ENCODE peak calls at places on chromosomes 6 and 20, in eight cellular contexts. One of them, this sample, is unnamed.

GRCh38 chr6:29723666-29724588 is 693 bp downstream of the HLA-F start:
- DNase-seq in IMR-90: no peak
- DNase-seq in GM12878: no peak
- DNase-seq in neural progenitor cell: peak
- DNase-seq in mesenchymal stem cell: no peak
- DNase-seq in PC-3: no peak
- DNase-seq in neuronal stem cell: no peak
- DNase-seq in GM23338: peak
- DNase-seq in this sample: peak

GRCh38 chr20:36421641-36422040 is 115.5 kb downstream of the DLGAP4 start:
- DNase-seq in GM23338: no peak
- DNase-seq in IMR-90: no peak
- DNase-seq in neural progenitor cell: no peak
- DNase-seq in PC-3: no peak
- DNase-seq in neuronal stem cell: no peak
- DNase-seq in mesenchymal stem cell: no peak
- DNase-seq in GM12878: no peak
- DNase-seq in this sample: no peak

GRCh38 chr6:41780623-41781301 is at the start of gene PRICKLE4:
- DNase-seq in PC-3: peak
- DNase-seq in mesenchymal stem cell: peak
- DNase-seq in IMR-90: no peak
- DNase-seq in neuronal stem cell: peak
- DNase-seq in GM12878: no peak
- DNase-seq in GM23338: peak
- DNase-seq in neural progenitor cell: peak
- DNase-seq in this sample: peak

GRCh38 chr6:71250050-71250689 is 38.4 kb upstream of the OGFRL1 start:
- DNase-seq in neural progenitor cell: no peak
- DNase-seq in mesenchymal stem cell: peak
- DNase-seq in IMR-90: peak
- DNase-seq in GM23338: peak
- DNase-seq in neuronal stem cell: no peak
- DNase-seq in PC-3: peak
- DNase-seq in GM12878: no peak
- DNase-seq in this sample: peak

GRCh38 chr6:73585566-73586415 is 65.0 kb upstream of the EEF1A1 start:
- DNase-seq in neuronal stem cell: no peak
- DNase-seq in mesenchymal stem cell: peak
- DNase-seq in PC-3: peak
- DNase-seq in GM12878: peak
- DNase-seq in GM23338: peak
- DNase-seq in IMR-90: peak
- DNase-seq in neural progenitor cell: no peak
- DNase-seq in this sample: peak

GRCh38 chr6:40583694-40584093 is 3.5 kb downstream of the LRFN2 start:
- DNase-seq in IMR-90: no peak
- DNase-seq in mesenchymal stem cell: no peak
- DNase-seq in neuronal stem cell: no peak
- DNase-seq in neural progenitor cell: no peak
- DNase-seq in GM12878: no peak
- DNase-seq in GM23338: no peak
- DNase-seq in PC-3: no peak
- DNase-seq in this sample: no peak

GRCh38 chr20:44083220-44083933 is 103.6 kb downstream of the JPH2 start:
- DNase-seq in neural progenitor cell: no peak
- DNase-seq in GM12878: no peak
- DNase-seq in neuronal stem cell: no peak
- DNase-seq in PC-3: peak
- DNase-seq in IMR-90: peak
- DNase-seq in mesenchymal stem cell: no peak
- DNase-seq in GM23338: no peak
- DNase-seq in this sample: no peak

GRCh38 chr6:82248233-82248735 is 740 bp upstream of the IBTK start:
- DNase-seq in GM12878: no peak
- DNase-seq in GM23338: peak
- DNase-seq in IMR-90: peak
- DNase-seq in mesenchymal stem cell: peak
- DNase-seq in neuronal stem cell: no peak
- DNase-seq in PC-3: peak
- DNase-seq in neural progenitor cell: peak
- DNase-seq in this sample: peak

GRCh38 chr20:44219287-44219686 is 8.7 kb upstream of the OSER1 start:
- DNase-seq in neural progenitor cell: no peak
- DNase-seq in PC-3: no peak
- DNase-seq in IMR-90: no peak
- DNase-seq in neuronal stem cell: no peak
- DNase-seq in GM23338: no peak
- DNase-seq in GM12878: no peak
- DNase-seq in mesenchymal stem cell: no peak
- DNase-seq in this sample: no peak

GRCh38 chr6:129251669-129252376 is 368.9 kb downstream of the LAMA2 start:
- DNase-seq in GM23338: peak
- DNase-seq in mesenchymal stem cell: peak
- DNase-seq in IMR-90: peak
- DNase-seq in neural progenitor cell: peak
- DNase-seq in PC-3: peak
- DNase-seq in GM12878: peak
- DNase-seq in neuronal stem cell: peak
- DNase-seq in this sample: peak

GRCh38 chr6:34143884-34144580 is 1.9 kb downstream of the GRM4 start:
- DNase-seq in PC-3: no peak
- DNase-seq in GM23338: peak
- DNase-seq in IMR-90: no peak
- DNase-seq in mesenchymal stem cell: peak
- DNase-seq in neural progenitor cell: peak
- DNase-seq in GM12878: no peak
- DNase-seq in neuronal stem cell: peak
- DNase-seq in this sample: peak

GRCh38 chr6:90144396-90144795 is 152.2 kb downstream of the BACH2 start:
- DNase-seq in mesenchymal stem cell: no peak
- DNase-seq in IMR-90: no peak
- DNase-seq in neuronal stem cell: no peak
- DNase-seq in GM12878: no peak
- DNase-seq in neural progenitor cell: no peak
- DNase-seq in PC-3: peak
- DNase-seq in GM23338: no peak
- DNase-seq in this sample: no peak

GRCh38 chr6:42745083-42745637 is 743 bp downstream of the TBCC start:
- DNase-seq in GM12878: no peak
- DNase-seq in PC-3: no peak
- DNase-seq in mesenchymal stem cell: peak
- DNase-seq in neuronal stem cell: peak
- DNase-seq in IMR-90: peak
- DNase-seq in neural progenitor cell: peak
- DNase-seq in GM23338: peak
- DNase-seq in this sample: peak

GRCh38 chr6:46243754-46244153 is 73.0 kb upstream of the ENPP5 start:
- DNase-seq in GM23338: no peak
- DNase-seq in GM12878: no peak
- DNase-seq in neural progenitor cell: no peak
- DNase-seq in PC-3: no peak
- DNase-seq in neuronal stem cell: no peak
- DNase-seq in mesenchymal stem cell: no peak
- DNase-seq in IMR-90: no peak
- DNase-seq in this sample: no peak

GRCh38 chr20:64154590-64155257 is 9.5 kb upstream of the MYT1 start:
- DNase-seq in neuronal stem cell: no peak
- DNase-seq in GM23338: no peak
- DNase-seq in GM12878: no peak
- DNase-seq in IMR-90: no peak
- DNase-seq in PC-3: no peak
- DNase-seq in neural progenitor cell: no peak
- DNase-seq in mesenchymal stem cell: no peak
- DNase-seq in this sample: peak

GRCh38 chr20:49853640-49854039 is 41.0 kb downstream of the SLC9A8 start:
- DNase-seq in mesenchymal stem cell: peak
- DNase-seq in GM23338: peak
- DNase-seq in neural progenitor cell: no peak
- DNase-seq in neuronal stem cell: no peak
- DNase-seq in PC-3: peak
- DNase-seq in IMR-90: peak
- DNase-seq in GM12878: no peak
- DNase-seq in this sample: peak

GRCh38 chr20:43229696-43230095 is 40.0 kb upstream of the PTPRT start:
- DNase-seq in neural progenitor cell: no peak
- DNase-seq in neuronal stem cell: no peak
- DNase-seq in GM23338: no peak
- DNase-seq in PC-3: no peak
- DNase-seq in IMR-90: no peak
- DNase-seq in GM12878: no peak
- DNase-seq in mesenchymal stem cell: no peak
- DNase-seq in this sample: no peak

GRCh38 chr6:150198532-150198931 is 55.7 kb downstream of the PPP1R14C start:
- DNase-seq in PC-3: no peak
- DNase-seq in neural progenitor cell: no peak
- DNase-seq in GM23338: no peak
- DNase-seq in mesenchymal stem cell: no peak
- DNase-seq in GM12878: no peak
- DNase-seq in IMR-90: no peak
- DNase-seq in neuronal stem cell: no peak
- DNase-seq in this sample: no peak

GRCh38 chr20:21177767-21178166 is 51.9 kb downstream of the KIZ start:
- DNase-seq in mesenchymal stem cell: no peak
- DNase-seq in GM23338: no peak
- DNase-seq in neural progenitor cell: no peak
- DNase-seq in PC-3: no peak
- DNase-seq in IMR-90: no peak
- DNase-seq in neuronal stem cell: no peak
- DNase-seq in GM12878: no peak
- DNase-seq in this sample: no peak

GRCh38 chr6:126202689-126203088 is 137.2 kb upstream of the CENPW start:
- DNase-seq in GM23338: no peak
- DNase-seq in mesenchymal stem cell: no peak
- DNase-seq in GM12878: no peak
- DNase-seq in PC-3: no peak
- DNase-seq in IMR-90: no peak
- DNase-seq in neural progenitor cell: no peak
- DNase-seq in neuronal stem cell: no peak
- DNase-seq in this sample: no peak

GRCh38 chr20:49385471-49385870 is 97.0 kb downstream of the KCNB1 start:
- DNase-seq in PC-3: peak
- DNase-seq in GM12878: no peak
- DNase-seq in IMR-90: peak
- DNase-seq in mesenchymal stem cell: peak
- DNase-seq in GM23338: peak
- DNase-seq in neuronal stem cell: no peak
- DNase-seq in neural progenitor cell: peak
- DNase-seq in this sample: no peak

GRCh38 chr6:33112148-33112547 is 36.4 kb downstream of the HLA-DPB1 start:
- DNase-seq in GM12878: peak
- DNase-seq in PC-3: peak
- DNase-seq in IMR-90: peak
- DNase-seq in neural progenitor cell: no peak
- DNase-seq in GM23338: peak
- DNase-seq in mesenchymal stem cell: peak
- DNase-seq in neuronal stem cell: no peak
- DNase-seq in this sample: peak

GRCh38 chr6:40293109-40293823 is 293.9 kb downstream of the LRFN2 start:
- DNase-seq in GM12878: no peak
- DNase-seq in neural progenitor cell: no peak
- DNase-seq in PC-3: no peak
- DNase-seq in neuronal stem cell: no peak
- DNase-seq in IMR-90: no peak
- DNase-seq in mesenchymal stem cell: no peak
- DNase-seq in GM23338: no peak
- DNase-seq in this sample: no peak

GRCh38 chr6:27531772-27532459 is 59.0 kb upstream of the ZNF184 start:
- DNase-seq in IMR-90: no peak
- DNase-seq in neuronal stem cell: no peak
- DNase-seq in GM23338: no peak
- DNase-seq in GM12878: no peak
- DNase-seq in mesenchymal stem cell: no peak
- DNase-seq in neural progenitor cell: no peak
- DNase-seq in PC-3: no peak
- DNase-seq in this sample: no peak
- H3K4me2 ChIP-seq in IMR-90: no peak
- H3K4me2 ChIP-seq in neuronal stem cell: no peak
- H3K4me2 ChIP-seq in GM23338: no peak
- H3K4me2 ChIP-seq in GM12878: no peak
- H3K4me2 ChIP-seq in mesenchymal stem cell: no peak
- H3K4me2 ChIP-seq in neural progenitor cell: no peak
- H3K4me2 ChIP-seq in PC-3: peak
- H3K4me2 ChIP-seq in this sample: no peak

DNA sequence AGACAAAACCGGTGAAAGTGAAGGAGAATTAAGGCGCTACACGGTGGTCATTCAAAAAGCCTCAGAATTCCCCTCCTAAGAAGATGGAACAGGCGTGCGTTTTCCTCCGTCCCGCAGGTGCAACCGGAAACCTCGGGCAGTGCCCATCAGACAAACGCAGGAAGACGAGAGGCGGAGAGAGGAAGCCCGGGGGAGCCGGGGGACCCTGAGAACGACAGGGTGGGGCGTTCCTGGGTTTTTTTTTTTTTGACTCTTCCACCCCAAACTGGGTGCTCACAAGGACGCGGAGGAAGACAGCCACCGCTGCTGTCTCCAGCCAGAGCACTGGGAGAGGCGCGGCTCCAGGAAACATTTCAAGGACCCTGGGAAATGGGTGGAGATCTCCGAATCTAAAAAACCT is 25.4 kb downstream of the TTLL2 start:
- DNase-seq in IMR-90: no peak
- DNase-seq in mesenchymal stem cell: no peak
- DNase-seq in PC-3: no peak
- DNase-seq in GM12878: no peak
- DNase-seq in neuronal stem cell: no peak
- DNase-seq in neural progenitor cell: peak
- DNase-seq in GM23338: peak
- DNase-seq in this sample: no peak
- H3K4me3 ChIP-seq in IMR-90: no peak
- H3K4me3 ChIP-seq in mesenchymal stem cell: peak
- H3K4me3 ChIP-seq in PC-3: no peak
- H3K4me3 ChIP-seq in GM12878: no peak
- H3K4me3 ChIP-seq in neuronal stem cell: no peak
- H3K4me3 ChIP-seq in neural progenitor cell: peak
- H3K4me3 ChIP-seq in GM23338: peak
- H3K4me3 ChIP-seq in this sample: no peak

GRCh38 chr6:154732538-154732823 is 735 bp upstream of the SCAF8 start:
- DNase-seq in GM12878: no peak
- DNase-seq in GM23338: peak
- DNase-seq in IMR-90: no peak
- DNase-seq in neuronal stem cell: no peak
- DNase-seq in mesenchymal stem cell: no peak
- DNase-seq in neural progenitor cell: peak
- DNase-seq in PC-3: peak
- DNase-seq in this sample: peak
- H3K27ac ChIP-seq in GM12878: peak
- H3K27ac ChIP-seq in GM23338: peak
- H3K27ac ChIP-seq in IMR-90: peak
- H3K27ac ChIP-seq in neuronal stem cell: peak
- H3K27ac ChIP-seq in mesenchymal stem cell: peak
- H3K27ac ChIP-seq in neural progenitor cell: peak
- H3K27ac ChIP-seq in PC-3: peak
- H3K27ac ChIP-seq in this sample: peak

DNA sequence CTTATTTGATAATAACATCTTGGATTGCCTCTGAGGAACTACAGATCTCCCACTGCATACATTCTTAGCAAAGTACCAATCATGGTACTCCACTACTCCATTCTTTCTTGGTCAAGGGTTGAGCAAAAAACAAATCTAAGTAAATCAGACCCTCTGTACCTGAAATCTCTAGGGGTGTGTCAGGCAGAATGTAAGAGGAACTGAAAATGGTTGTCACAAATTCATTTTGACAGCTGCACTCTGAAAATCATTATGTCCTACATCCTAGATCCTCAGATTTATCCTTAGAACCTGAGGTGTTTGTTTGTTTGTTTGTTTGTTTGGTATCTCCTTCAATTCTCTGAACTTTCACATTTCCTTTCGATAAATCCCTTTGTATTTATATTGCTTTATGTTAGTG is 433.2 kb upstream of the BTBD3 start:
- DNase-seq in GM23338: no peak
- DNase-seq in IMR-90: no peak
- DNase-seq in mesenchymal stem cell: no peak
- DNase-seq in PC-3: no peak
- DNase-seq in neuronal stem cell: no peak
- DNase-seq in neural progenitor cell: no peak
- DNase-seq in GM12878: no peak
- DNase-seq in this sample: no peak
- H3K4me2 ChIP-seq in GM23338: no peak
- H3K4me2 ChIP-seq in IMR-90: no peak
- H3K4me2 ChIP-seq in mesenchymal stem cell: no peak
- H3K4me2 ChIP-seq in PC-3: no peak
- H3K4me2 ChIP-seq in neuronal stem cell: no peak
- H3K4me2 ChIP-seq in neural progenitor cell: no peak
- H3K4me2 ChIP-seq in GM12878: no peak
- H3K4me2 ChIP-seq in this sample: no peak

This sample was measured in osteoblast.